ENCODE peak calls at places on chromosomes 3 and 15, in six cellular contexts. P, S, D, A, T and F are unnamed samples.
A peak's percentile ranks its signal among the peaks of the same experiment; 100 is the strongest.

GRCh38 chr3:46876313-46877300 is 914 bp upstream of the PTH1R start:
- DNase-seq in P (no peak), S (no peak), D (no peak), A (no peak), T (no peak), F (no peak)

GRCh38 chr3:142270407-142270806 is 45.0 kb upstream of the GK5 start:
- DNase-seq in P (no peak), S (no peak), D (no peak), A (no peak), T (no peak), F (no peak)

GRCh38 chr3:4421121-4421520 is 45.9 kb downstream of the SUMF1 start:
- DNase-seq in P (no peak), S (peak; percentile 60), D (no peak), A (peak; percentile 89), T (no peak), F (peak; percentile 47)

GRCh38 chr3:195117978-195118581 is 152.9 kb downstream of the XXYLT1 start:
- DNase-seq in P (no peak), S (no peak), D (no peak), A (peak; percentile 84), T (no peak), F (peak; percentile 14)

GRCh38 chr3:139797724-139798343 is 120.1 kb upstream of the NMNAT3 start:
- DNase-seq in P (peak; percentile 36), S (peak; percentile 51), D (no peak), A (peak; percentile 59), T (peak; percentile 31), F (peak; percentile 57)

GRCh38 chr15:70152070-70152480 is 54.4 kb upstream of the TLE3 start:
- DNase-seq in P (no peak), S (peak; percentile 68), D (no peak), A (peak; percentile 26), T (no peak), F (no peak)

GRCh38 chr3:69014022-69014580 is 617 bp upstream of the EOGT start:
- DNase-seq in P (no peak), S (no peak), D (no peak), A (no peak), T (no peak), F (no peak)

GRCh38 chr3:184491867-184492615 is 69.5 kb upstream of the EPHB3 start:
- DNase-seq in P (no peak), S (no peak), D (no peak), A (peak; percentile 23), T (peak; percentile 37), F (no peak)

GRCh38 chr15:55829826-55830225 is 86.9 kb upstream of the PRTG start:
- DNase-seq in P (no peak), S (no peak), D (no peak), A (peak; percentile 69), T (no peak), F (peak; percentile 8)

GRCh38 chr3:81406318-81406717 is 355.1 kb downstream of the GBE1 start:
- DNase-seq in P (no peak), S (no peak), D (no peak), A (no peak), T (no peak), F (no peak)

GRCh38 chr3:117036259-117036799 is 326.8 kb downstream of the TUSC7 start:
- DNase-seq in P (no peak), S (peak; percentile 61), D (peak; percentile 61), A (no peak), T (peak; percentile 61), F (peak; percentile 72)
- H3K4me3 ChIP-seq in P (no peak overlapping the region), S (no peak overlapping the region), D (no peak overlapping the region), A (no peak overlapping the region), T (no peak overlapping the region), F (no peak overlapping the region)

GRCh38 chr15:95325763-95326688 is 1004.5 kb upstream of the NR2F2 start:
- DNase-seq in P (no peak), S (peak; percentile 74), D (no peak), A (no peak), T (no peak), F (peak; percentile 86)

GRCh38 chr15:95328559-95328958 is 1001.9 kb upstream of the NR2F2 start:
- DNase-seq in P (no peak), S (no peak), D (no peak), A (no peak), T (no peak), F (no peak)

GRCh38 chr15:95327661-95328060 is 1002.8 kb upstream of the NR2F2 start:
- DNase-seq in P (no peak), S (no peak), D (no peak), A (no peak), T (no peak), F (peak; percentile 7)

GRCh38 chr15:95324596-95325135 is 1005.8 kb upstream of the NR2F2 start:
- DNase-seq in P (no peak), S (no peak), D (no peak), A (no peak), T (no peak), F (no peak)

DNA sequence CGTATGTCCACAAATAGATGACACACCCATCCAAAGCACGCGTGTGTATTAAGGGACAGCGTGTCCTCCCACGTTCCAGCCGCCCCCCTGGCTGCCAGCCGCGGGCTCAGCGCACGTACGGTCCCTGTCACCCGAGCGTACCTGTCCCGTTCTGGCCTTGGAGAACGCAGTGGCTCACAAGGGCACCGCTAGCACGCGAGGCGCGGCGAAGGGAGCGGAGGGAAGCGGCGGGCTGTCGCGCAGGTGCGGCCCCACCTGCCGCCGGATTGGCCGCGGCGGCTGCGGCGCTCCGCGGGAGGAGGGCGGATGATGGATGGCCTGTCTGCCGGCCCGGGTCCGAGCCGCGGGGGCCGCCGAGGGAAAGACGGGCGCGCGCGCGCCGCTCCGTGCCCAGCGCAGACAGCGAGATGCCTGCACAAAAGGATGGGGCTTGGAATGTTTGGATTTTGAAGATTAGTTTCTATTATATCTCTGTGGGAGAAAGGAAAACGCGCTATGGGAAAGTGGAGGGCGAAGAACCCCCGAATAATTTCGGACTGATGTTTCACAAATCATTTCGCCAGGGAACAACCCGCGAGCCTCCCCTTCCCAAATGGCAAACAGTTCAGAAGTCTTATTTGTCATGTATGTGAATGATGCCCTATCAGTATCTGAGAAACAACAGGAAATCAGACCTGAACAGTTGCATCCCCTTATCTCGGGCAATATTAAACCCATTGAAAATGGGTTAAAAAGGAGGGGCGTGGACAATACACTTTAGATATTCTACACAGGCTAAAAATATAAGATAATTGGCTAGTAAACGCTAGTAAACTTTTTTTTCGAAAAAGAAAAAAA is 1003.6 kb upstream of the NR2F2 start:
- DNase-seq in P (no peak), S (no peak), D (no peak), A (peak; percentile 15), T (no peak), F (peak; percentile 10)
- TF ChIP-seq CTCF in P (no peak), S (no peak), D (no peak), A (no peak), T (no peak), F (no peak)

DNA sequence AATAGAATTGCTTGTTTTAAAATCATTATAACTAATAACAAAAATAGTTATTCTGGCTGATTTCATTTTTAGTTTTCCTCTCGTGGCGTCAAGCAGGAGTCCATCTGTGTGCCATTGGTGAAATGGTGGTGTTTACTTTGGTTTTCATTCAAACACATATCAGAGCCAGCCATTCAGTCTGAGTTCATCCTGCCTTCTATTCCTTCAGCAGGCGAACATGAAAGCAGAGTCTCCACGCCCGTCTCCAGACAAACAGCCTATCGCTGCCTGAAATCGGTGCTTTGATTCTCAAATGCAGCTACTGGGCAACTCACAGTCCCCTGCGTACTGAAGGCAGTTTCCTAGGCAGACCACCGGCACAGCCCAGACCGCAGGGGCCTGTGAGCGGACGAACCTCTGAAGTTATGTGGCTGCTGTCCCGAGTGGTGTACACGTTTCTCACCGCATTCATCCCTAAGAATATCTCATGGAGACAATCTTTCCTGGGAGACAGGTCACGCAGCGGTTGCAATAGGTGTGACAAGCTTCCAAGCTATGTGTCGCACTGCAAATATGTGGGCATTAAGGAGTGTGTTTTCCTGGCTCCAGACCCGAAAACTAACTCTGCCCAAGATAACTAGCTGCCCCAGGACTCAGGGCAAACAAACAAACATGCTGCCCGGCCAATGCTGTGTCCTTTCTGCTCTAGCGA is 17.0 kb upstream of the RYR3 start:
- DNase-seq in P (no peak), S (peak; percentile 38), D (no peak), A (peak; percentile 39), T (no peak), F (no peak)
- H3K4me3 ChIP-seq in P (no peak overlapping the region), S (no peak overlapping the region), D (no peak overlapping the region), A (no peak overlapping the region), T (no peak overlapping the region), F (no peak overlapping the region)

DNA sequence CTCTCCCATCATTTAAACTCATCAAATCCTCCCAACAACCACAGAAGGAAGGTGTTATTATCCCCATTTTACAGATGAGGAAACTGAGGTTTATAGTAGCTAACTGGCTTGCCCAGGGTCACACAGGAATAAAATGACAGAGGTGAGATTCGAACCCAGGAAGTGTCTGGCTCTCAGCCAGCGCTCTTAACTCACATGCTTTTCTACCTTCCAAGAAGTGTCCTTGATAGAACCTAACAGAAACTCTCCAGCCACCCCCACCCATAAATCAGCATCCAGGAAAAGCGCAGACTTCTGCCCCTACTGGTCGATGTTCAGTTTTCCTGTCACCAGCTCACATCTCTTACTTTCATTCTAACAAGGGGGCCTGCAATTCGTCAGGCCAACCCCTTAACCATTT is 51.7 kb downstream of the SPATA12 start:
- DNase-seq in P (no peak), S (no peak), D (no peak), A (no peak), T (no peak), F (no peak)
- TF ChIP-seq CTCF in P (peak; percentile 36), S (peak; percentile 39), D (no peak), A (peak; percentile 3), T (no peak), F (peak; percentile 37)

GRCh38 chr3:193236990-193237389 is 4.0 kb upstream of the PLAAT1 start:
- DNase-seq in P (no peak), S (no peak), D (no peak), A (no peak), T (no peak), F (no peak)

GRCh38 chr3:193243571-193243970 is 2.5 kb downstream of the PLAAT1 start:
- DNase-seq in P (no peak), S (no peak), D (no peak), A (no peak), T (no peak), F (no peak)

GRCh38 chr3:193240850-193241706 is at the start of gene PLAAT1:
- DNase-seq in P (peak; percentile 4), S (peak; percentile 58), D (no peak), A (peak; percentile 75), T (peak; percentile 78), F (peak; percentile 7)

GRCh38 chr3:193240436-193240849 is 579 bp upstream of the PLAAT1 start:
- DNase-seq in P (no peak), S (no peak), D (no peak), A (no peak), T (peak; percentile 28), F (no peak)
- H3K4me3 ChIP-seq in P (peak overlapping the region; percentile 60), S (peak overlapping the region; percentile 54), D (peak overlapping the region; percentile 49), A (peak overlapping the region; percentile 51), T (peak overlapping the region; percentile 39), F (peak overlapping the region; percentile 42)